ENCODE peak calls at places on chromosomes 4 and X, in nine cellular contexts. F is AG09309; H is fibroblast of mammary gland; G is fibroblast of pulmonary artery; I is ovary; X is HCT116; L is GM12878; T is CD4-positive, alpha-beta T cell; K is esophagus muscularis mucosa. D is an unnamed sample.

GRCh38 chr4:42293967-42294822 is 103.1 kb upstream of the SHISA3 start:
- DNase-seq in F (no peak), H (no peak), G (no peak), I (no peak), X (no peak), L (no peak), T (no peak), K (no peak), D (no peak)

GRCh38 chrX:17375631-17376380 is 806 bp downstream of the NHS start:
- DNase-seq in F (no peak), H (peak; percentile 20), G (peak; percentile 22), I (peak; percentile 33), X (no peak), L (no peak), T (no peak), K (no peak), D (no peak)

GRCh38 chr4:113673450-113673849 is 88.1 kb downstream of the CAMK2D start:
- DNase-seq in F (no peak), H (peak; percentile 44), G (no peak), I (no peak), X (peak; percentile 19), L (no peak), T (no peak), K (no peak), D (peak; percentile 47)

GRCh38 chrX:86194758-86195157 is 46.5 kb downstream of the DACH2 start:
- DNase-seq in F (no peak), H (no peak), G (no peak), I (no peak), X (no peak), L (no peak), T (no peak), K (no peak), D (no peak)

GRCh38 chrX:13506574-13506973 is 62.8 kb upstream of the EGFL6 start:
- DNase-seq in F (peak; percentile 11), H (peak; percentile 68), G (peak; percentile 67), I (peak; percentile 45), X (peak; percentile 28), L (no peak), T (peak; percentile 34), K (no peak), D (no peak)

GRCh38 chr4:116358633-116359222 is 726.6 kb downstream of the TRAM1L1 start:
- DNase-seq in F (peak; percentile 17), H (peak; percentile 71), G (peak; percentile 65), I (no peak), X (peak; percentile 52), L (peak; percentile 44), T (no peak), K (no peak), D (peak; percentile 18)

GRCh38 chrX:70444326-70445196 is at the start of gene DLG3:
- DNase-seq in F (no peak), H (peak; percentile 29), G (peak; percentile 44), I (no peak), X (no peak), L (no peak), T (no peak), K (no peak), D (no peak)

GRCh38 chrX:1449581-1450149 is 3.0 kb downstream of the ASMTL start:
- DNase-seq in F (no peak), H (no peak), G (no peak), I (no peak), X (no peak), L (no peak), T (no peak), K (peak; percentile 37), D (no peak)

GRCh38 chr4:88219099-88219498 is 60.7 kb upstream of the ABCG2 start:
- DNase-seq in F (peak; percentile 27), H (peak; percentile 61), G (peak; percentile 79), I (no peak), X (peak; percentile 28), L (no peak), T (no peak), K (peak; percentile 4), D (no peak)

GRCh38 chrX:926991-927390 is 285.5 kb downstream of the CRLF2 start:
- DNase-seq in F (no peak), H (no peak), G (no peak), I (no peak), X (no peak), L (no peak), T (no peak), K (peak; percentile 86), D (no peak)

GRCh38 chrX:105894721-105895120 is 72.4 kb downstream of the NRK start:
- DNase-seq in F (no peak), H (no peak), G (no peak), I (no peak), X (no peak), L (no peak), T (no peak), K (no peak), D (peak; percentile 51)

GRCh38 chrX:151753313-151754041 is 18.9 kb downstream of the CNGA2 start:
- DNase-seq in F (no peak), H (peak; percentile 58), G (peak; percentile 64), I (peak; percentile 50), X (peak; percentile 13), L (no peak), T (no peak), K (no peak), D (peak; percentile 15)

GRCh38 chrX:70554081-70554480 is 109.4 kb downstream of the DLG3 start:
- DNase-seq in F (no peak), H (peak; percentile 45), G (peak; percentile 54), I (no peak), X (no peak), L (no peak), T (no peak), K (no peak), D (peak; percentile 0)

GRCh38 chrX:68874076-68874475 is 45.3 kb downstream of the EFNB1 start:
- DNase-seq in F (no peak), H (no peak), G (no peak), I (no peak), X (no peak), L (no peak), T (no peak), K (no peak), D (no peak)

GRCh38 chr4:155974476-155974749 is 20.7 kb upstream of the CTSO start:
- DNase-seq in F (no peak), H (no peak), G (no peak), I (no peak), X (no peak), L (peak; percentile 69), T (no peak), K (no peak), D (no peak)

DNA sequence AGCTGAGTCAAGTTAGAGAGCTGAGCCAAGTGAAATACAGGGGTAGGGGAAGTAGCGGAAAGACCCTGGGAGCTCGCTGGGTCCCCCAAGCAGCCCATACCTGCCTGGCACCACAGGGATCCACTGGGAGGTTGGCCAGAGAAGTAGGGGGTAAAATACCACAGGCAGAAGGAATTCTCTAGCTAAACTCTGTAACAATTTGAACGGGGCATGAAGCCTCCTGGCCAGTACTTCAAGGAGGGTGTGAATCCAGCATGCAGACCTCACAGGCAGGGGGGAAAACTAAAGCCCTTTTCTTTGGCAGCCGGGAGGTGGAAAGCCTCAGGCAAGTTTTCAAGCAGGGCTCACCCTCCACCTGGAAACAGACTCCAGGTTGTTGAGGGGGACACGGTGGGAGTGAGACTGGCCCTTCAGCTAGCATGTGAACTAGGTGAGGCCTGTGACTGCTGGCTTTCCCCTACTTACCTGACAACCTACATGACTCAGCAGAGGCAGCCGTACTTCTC is 3.7 kb upstream of the UGT2A1 start:
- DNase-seq in F (no peak), H (no peak), G (no peak), I (no peak), X (no peak), L (no peak), T (no peak), K (no peak), D (no peak)
- TF ChIP-seq CTCF in F (no peak), H (no peak), G (no peak), I (no peak), X (no peak), L (no peak), T (no peak), K (no peak), D (no peak)

GRCh38 chr4:120156115-120156718 is 89.6 kb upstream of the MAD2L1 start:
- DNase-seq in F (peak; percentile 21), H (peak; percentile 81), G (peak; percentile 90), I (no peak), X (peak; percentile 83), L (peak; percentile 7), T (no peak), K (no peak), D (peak; percentile 51)
- TF ChIP-seq CTCF in F (peak; percentile 42), H (peak; percentile 56), G (peak; percentile 55), I (peak; percentile 57), X (peak; percentile 74), L (peak; percentile 61), T (peak; percentile 86), K (peak; percentile 71), D (peak; percentile 48)

GRCh38 chr4:188246488-188246887 is 107.2 kb downstream of the TRIML1 start:
- DNase-seq in F (no peak), H (peak; percentile 16), G (no peak), I (no peak), X (peak; percentile 7), L (no peak), T (no peak), K (no peak), D (no peak)
- TF ChIP-seq CTCF in F (peak; percentile 35), H (peak; percentile 13), G (no peak), I (no peak), X (peak; percentile 46), L (no peak), T (no peak), K (no peak), D (no peak)

GRCh38 chr4:173231916-173232315 is 63.3 kb downstream of the GALNT7 start:
- DNase-seq in F (no peak), H (peak; percentile 22), G (peak; percentile 46), I (no peak), X (no peak), L (no peak), T (no peak), K (no peak), D (no peak)
- TF ChIP-seq CTCF in F (peak; percentile 38), H (peak; percentile 18), G (peak; percentile 43), I (no peak), X (peak; percentile 45), L (peak; percentile 32), T (no peak), K (peak; percentile 22), D (peak; percentile 39)

DNA sequence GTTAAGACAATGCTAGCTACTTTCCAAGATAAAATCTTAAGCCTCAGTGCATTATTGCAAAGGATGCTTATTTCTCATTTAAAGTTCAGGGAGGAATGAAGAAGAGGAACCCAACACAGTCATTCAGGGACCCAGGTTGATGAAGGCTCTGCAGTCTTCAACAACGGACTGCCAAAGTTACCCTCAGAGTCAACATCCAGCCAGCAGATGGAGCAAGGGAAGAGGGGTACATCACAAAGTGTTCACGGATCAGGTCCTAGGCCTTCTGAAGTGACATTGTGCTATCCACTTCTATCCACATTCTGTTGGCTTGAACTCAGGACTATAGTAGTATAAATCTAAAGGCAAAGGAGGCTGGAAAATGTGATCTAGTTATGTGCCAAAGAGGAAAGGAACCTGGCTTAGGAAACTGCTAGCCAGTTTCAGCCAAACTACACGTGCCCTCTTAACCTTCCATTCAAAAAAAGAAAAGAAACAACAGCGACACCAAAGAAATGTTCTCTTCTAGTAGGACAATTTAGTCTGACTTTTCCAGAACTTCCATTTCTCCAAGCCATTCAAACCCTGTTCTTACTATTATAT is 28.8 kb downstream of the NKX6-1 start:
- DNase-seq in F (no peak), H (peak; percentile 10), G (no peak), I (no peak), X (no peak), L (no peak), T (no peak), K (no peak), D (no peak)
- TF ChIP-seq CTCF in F (peak; percentile 45), H (peak; percentile 30), G (peak; percentile 15), I (no peak), X (peak; percentile 42), L (peak; percentile 19), T (no peak), K (peak; percentile 9), D (no peak)

D was measured in retinal pigment epithelial cell.